ENCODE peak calls at places on chromosomes 3 and 15, in four cellular contexts. G is GM23248, R is transverse colon, F is tibial nerve. E is an unnamed sample.

GRCh38 chr3:153244961-153245360 is 82.9 kb downstream of the RAP2B start:
- DNase-seq in G (peak; percentile 75), R (no peak), F (no peak), E (no peak)

GRCh38 chr3:148332509-148332908 is 365.2 kb upstream of the AGTR1 start:
- DNase-seq in G (no peak), R (no peak), F (no peak), E (no peak)

GRCh38 chr3:71549948-71550347 is 33.6 kb downstream of the FOXP1 start:
- DNase-seq in G (no peak), R (no peak), F (no peak), E (no peak)

GRCh38 chr3:186200746-186201145 is 91.9 kb upstream of the ETV5 start:
- DNase-seq in G (no peak), R (no peak), F (no peak), E (no peak)

GRCh38 chr3:193962986-193963683 is 172.8 kb upstream of the HES1 start:
- DNase-seq in G (peak; percentile 31), R (no peak), F (no peak), E (no peak)

GRCh38 chr3:183259621-183260020 is 6.6 kb downstream of the B3GNT5 start:
- DNase-seq in G (no peak), R (no peak), F (no peak), E (no peak)

GRCh38 chr3:126488886-126489569 is 13.3 kb upstream of the ZXDC start:
- DNase-seq in G (no peak), R (no peak), F (no peak), E (no peak)

GRCh38 chr15:40328176-40328575 is 4.7 kb downstream of the INAFM2 start:
- DNase-seq in G (no peak), R (no peak), F (no peak), E (no peak)

GRCh38 chr3:66856555-66856954 is 141.6 kb upstream of the KBTBD8 start:
- DNase-seq in G (no peak), R (no peak), F (no peak), E (no peak)

GRCh38 chr3:170746175-170746942 is 123.6 kb downstream of the RPL22L1 start:
- DNase-seq in G (no peak), R (no peak), F (no peak), E (no peak)

GRCh38 chr3:172280406-172281051 is 167.7 kb downstream of the GHSR start:
- DNase-seq in G (peak; percentile 74), R (no peak), F (no peak), E (no peak)

GRCh38 chr3:122000936-122001605 is 21.0 kb downstream of the ILDR1 start:
- DNase-seq in G (no peak), R (no peak), F (no peak), E (no peak)

GRCh38 chr3:65914740-65915366 is 123.9 kb downstream of the MAGI1 start:
- DNase-seq in G (peak; percentile 37), R (no peak), F (no peak), E (no peak)

GRCh38 chr3:32502089-32502943 is at the start of gene CMTM6:
- DNase-seq in G (peak; percentile 93), R (peak; percentile 87), F (peak; percentile 67), E (peak; percentile 81)

GRCh38 chr3:196604548-196604947 is 34.9 kb upstream of the NRROS start:
- DNase-seq in G (no peak), R (peak; percentile 23), F (no peak), E (no peak)

GRCh38 chr3:39812537-39812936 is 3.1 kb downstream of the MYRIP start:
- DNase-seq in G (peak; percentile 9), R (peak; percentile 36), F (no peak), E (no peak)

GRCh38 chr3:6791161-6791560 is 69.8 kb upstream of the GRM7 start:
- DNase-seq in G (no peak), R (no peak), F (no peak), E (no peak)

GRCh38 chr15:98326804-98327203 is 321.5 kb upstream of the IGF1R start:
- DNase-seq in G (no peak), R (no peak), F (no peak), E (no peak)

DNA sequence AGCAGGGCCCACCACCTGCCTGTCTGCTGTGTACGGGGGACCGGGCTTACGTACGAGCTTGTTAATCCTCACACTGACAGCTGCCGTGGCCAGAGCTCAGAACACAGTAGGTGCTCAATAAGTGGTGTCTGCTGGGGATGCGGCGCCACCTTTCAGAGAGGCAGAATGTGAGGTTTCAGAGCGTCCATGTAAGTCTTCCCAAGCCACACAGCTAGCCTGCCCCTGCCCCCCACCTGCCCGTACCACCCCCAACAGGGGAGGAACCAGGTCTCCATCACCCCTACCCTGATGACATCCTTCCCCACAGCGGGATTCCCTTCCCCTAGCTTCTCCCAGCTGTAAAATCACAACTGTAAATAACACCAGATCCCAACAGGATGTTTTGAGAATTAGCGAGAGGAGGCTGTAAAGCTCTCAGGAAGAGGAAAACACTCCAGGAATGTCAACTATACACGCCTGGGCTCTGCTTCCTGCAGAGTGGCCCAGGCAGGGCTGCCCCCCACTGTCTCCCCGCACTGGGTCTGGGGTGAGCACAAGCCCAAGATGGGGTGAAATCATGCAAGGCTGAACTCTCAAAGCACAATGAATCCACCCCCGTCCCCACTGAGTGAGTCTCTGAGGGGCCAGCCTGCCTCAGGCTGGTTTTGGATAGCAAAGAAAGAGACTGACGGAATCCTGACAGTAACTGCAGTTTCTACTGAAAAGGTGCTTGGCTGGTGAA is 250.1 kb upstream of the LYSMD4 start:
- DNase-seq in G (no peak), R (no peak), F (no peak), E (no peak)
- H3K4me3 ChIP-seq in G (no peak overlapping the region), R (no peak overlapping the region), F (no peak overlapping the region), E (no peak overlapping the region)

DNA sequence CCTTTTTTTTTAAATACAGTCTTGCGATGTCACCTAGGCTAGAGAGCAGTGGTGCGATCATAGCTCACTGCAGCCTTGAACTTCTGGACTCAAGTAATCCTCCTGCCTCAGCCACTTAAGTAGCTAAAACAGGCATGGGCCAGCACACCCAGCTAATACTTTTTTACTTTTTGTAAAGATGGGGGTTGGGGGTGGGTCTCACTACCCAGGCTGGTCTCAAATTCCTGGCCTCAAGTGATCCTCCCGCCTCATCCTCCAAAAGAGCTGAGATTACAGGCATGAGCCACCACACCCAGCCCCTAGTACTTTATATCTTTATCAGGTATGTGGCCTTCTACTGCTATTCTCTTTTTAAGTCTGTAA is 8.3 kb downstream of the PEAK1 start:
- DNase-seq in G (no peak), R (no peak), F (no peak), E (no peak)
- H3K4me3 ChIP-seq in G (no peak overlapping the region), R (no peak overlapping the region), F (no peak overlapping the region), E (no peak overlapping the region)

GRCh38 chr15:68292157-68292781 is 14.7 kb downstream of the FEM1B start:
- DNase-seq in G (no peak), R (no peak), F (no peak), E (no peak)

GRCh38 chr15:68295430-68295829 is 17.9 kb downstream of the FEM1B start:
- DNase-seq in G (no peak), R (no peak), F (no peak), E (peak; percentile 0)

GRCh38 chr15:68290715-68291114 is 13.2 kb downstream of the FEM1B start:
- DNase-seq in G (no peak), R (no peak), F (peak; percentile 3), E (no peak)

GRCh38 chr15:68289621-68290352 is 12.2 kb downstream of the FEM1B start:
- DNase-seq in G (no peak), R (no peak), F (peak; percentile 2), E (no peak)

DNA sequence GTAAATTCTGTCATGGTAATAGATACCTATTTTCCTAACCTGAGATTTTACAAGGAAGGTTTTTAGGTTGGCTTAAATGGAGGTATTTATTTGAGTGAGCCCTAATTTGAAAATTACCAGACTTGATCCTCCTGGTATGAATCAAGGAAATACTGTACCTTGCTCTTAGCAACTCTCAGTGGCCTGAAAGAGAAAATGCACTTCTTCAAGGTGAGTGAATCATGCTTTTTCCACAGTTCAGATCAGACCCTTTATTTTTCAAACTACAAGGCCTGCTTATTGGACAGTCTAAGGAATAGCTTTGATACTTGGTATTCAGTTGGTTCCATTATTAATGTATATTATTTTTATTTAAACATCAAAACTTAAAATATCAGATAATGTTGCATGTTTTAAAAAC is 15.4 kb downstream of the FEM1B start:
- DNase-seq in G (no peak), R (no peak), F (no peak), E (no peak)
- H3K4me3 ChIP-seq in G (no peak overlapping the region), R (no peak overlapping the region), F (no peak overlapping the region), E (no peak overlapping the region)

DNA sequence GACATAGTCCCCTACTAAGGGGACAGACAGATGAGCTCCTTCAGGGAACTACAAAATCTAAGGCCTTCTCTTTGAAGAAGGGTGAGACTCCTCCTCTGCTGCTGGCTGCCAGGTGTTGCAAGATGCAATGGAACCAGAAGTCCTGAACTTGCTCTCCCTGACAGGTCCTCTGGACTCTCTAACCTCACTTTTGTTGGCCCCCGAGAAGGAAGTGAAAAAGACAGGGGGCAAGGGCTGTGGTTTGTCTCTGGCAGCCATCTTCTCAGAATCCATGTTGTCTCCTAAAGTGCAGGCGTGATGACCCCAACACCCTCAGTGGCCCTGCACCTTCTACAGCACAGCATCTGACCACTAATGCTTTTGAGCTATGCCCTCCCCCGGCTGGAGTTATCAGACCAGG is 292.5 kb downstream of the CHST2 start:
- DNase-seq in G (no peak), R (no peak), F (no peak), E (no peak)
- H3K4me3 ChIP-seq in G (no peak overlapping the region), R (no peak overlapping the region), F (no peak overlapping the region), E (no peak overlapping the region)

GRCh38 chr15:55279100-55279745 is 10.4 kb downstream of the RAB27A start:
- DNase-seq in G (no peak), R (no peak), F (no peak), E (no peak)
- H3K4me3 ChIP-seq in G (no peak overlapping the region), R (no peak overlapping the region), F (no peak overlapping the region), E (no peak overlapping the region)

GRCh38 chr3:5096368-5096767 is 25.7 kb upstream of the ARL8B start:
- DNase-seq in G (no peak), R (no peak), F (no peak), E (no peak)
- H3K4me3 ChIP-seq in G (peak overlapping the region; percentile 52), R (no peak overlapping the region), F (peak overlapping the region; percentile 5), E (peak overlapping the region; percentile 43)

GRCh38 chr3:128727485-128727884 is 1.5 kb downstream of the RAB7A start:
- DNase-seq in G (peak; percentile 54), R (no peak), F (no peak), E (no peak)

GRCh38 chr3:128727059-128727458 is 1.1 kb downstream of the RAB7A start:
- DNase-seq in G (no peak), R (no peak), F (no peak), E (no peak)

GRCh38 chr3:128725932-128726690 is at the start of gene RAB7A:
- DNase-seq in G (peak; percentile 99), R (peak; percentile 98), F (peak; percentile 96), E (peak; percentile 98)

GRCh38 chr3:128726691-128727031 is 678 bp downstream of the RAB7A start:
- DNase-seq in G (peak; percentile 95), R (peak; percentile 73), F (peak; percentile 50), E (peak; percentile 36)

GRCh38 chr3:128725547-128725931 is 444 bp upstream of the RAB7A start:
- DNase-seq in G (no peak), R (no peak), F (peak; percentile 22), E (no peak)
- H3K4me3 ChIP-seq in G (peak overlapping the region; percentile 12), R (peak overlapping the region; percentile 99), F (no peak overlapping the region), E (peak overlapping the region; percentile 99)

DNA sequence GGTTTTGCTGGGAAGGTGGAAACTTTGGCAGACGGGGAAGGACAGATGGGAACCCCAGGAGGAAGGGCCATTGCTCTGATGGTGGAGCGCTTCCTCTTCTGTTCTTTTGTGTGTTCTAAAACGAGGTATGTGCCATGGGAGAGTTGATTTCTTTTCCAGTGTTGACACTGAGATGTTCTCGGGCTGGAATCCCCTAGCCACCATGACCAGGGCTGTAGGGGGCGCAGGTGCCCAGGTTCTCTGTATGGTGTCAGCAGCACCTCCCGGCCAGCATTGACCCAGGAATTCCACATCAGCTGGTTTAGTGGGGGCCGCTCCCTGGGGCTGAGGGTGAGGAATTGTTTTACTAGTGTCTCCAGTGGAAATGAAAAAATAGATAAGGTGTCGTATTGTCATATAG is 34.3 kb upstream of the ACAD9 start:
- DNase-seq in G (no peak), R (no peak), F (no peak), E (no peak)
- H3K4me3 ChIP-seq in G (no peak overlapping the region), R (no peak overlapping the region), F (no peak overlapping the region), E (no peak overlapping the region)

E was measured in heart right ventricle.